ENCODE peak calls at places on chromosomes 13 and 19, in ten cellular contexts. B is NCI-H2081, P is NCI-H510A, K is MCF 10A, U is OCI-LY7, S is glutamatergic neuron, G is retina, O is osteocyte, M is mammary epithelial cell, N is cardiac muscle cell. D is an unnamed sample.

GRCh38 chr13:20270163-20270865 is 38.2 kb upstream of the GJB6 start:
- DNase-seq in B (no peak), P (no peak), K (peak; percentile 13), U (no peak), S (no peak), G (peak; percentile 9), O (no peak), M (peak; percentile 64), N (peak; percentile 17), D (peak; percentile 65)

GRCh38 chr19:1220452-1221037 is 15.0 kb downstream of the STK11 start:
- DNase-seq in B (no peak), P (no peak), K (no peak), U (peak; percentile 47), S (peak; percentile 51), G (no peak), O (no peak), M (no peak), N (no peak), D (no peak)

GRCh38 chr19:679418-680286 is 3.5 kb downstream of the FSTL3 start:
- DNase-seq in B (peak; percentile 35), P (no peak), K (peak; percentile 58), U (peak; percentile 54), S (peak; percentile 72), G (peak; percentile 52), O (no peak), M (peak; percentile 51), N (peak; percentile 70), D (peak; percentile 76)

GRCh38 chr19:27679399-27679798 is 1533.6 kb downstream of the UQCRFS1 start:
- DNase-seq in B (no peak), P (no peak), K (no peak), U (no peak), S (no peak), G (no peak), O (peak; percentile 69), M (no peak), N (no peak), D (no peak)

GRCh38 chr13:84481958-84482357 is 599.7 kb upstream of the SLITRK1 start:
- DNase-seq in B (no peak), P (no peak), K (peak; percentile 32), U (no peak), S (no peak), G (no peak), O (no peak), M (peak; percentile 80), N (no peak), D (peak; percentile 85)

GRCh38 chr19:30388819-30389218 is 16.6 kb downstream of the ZNF536 start:
- DNase-seq in B (no peak), P (no peak), K (no peak), U (no peak), S (no peak), G (no peak), O (no peak), M (no peak), N (no peak), D (no peak)

GRCh38 chr13:47794963-47795362 is 206.1 kb downstream of the SUCLA2 start:
- DNase-seq in B (no peak), P (no peak), K (peak; percentile 42), U (peak; percentile 3), S (no peak), G (no peak), O (no peak), M (peak; percentile 4), N (no peak), D (no peak)

GRCh38 chr13:92317066-92317465 is 909.5 kb upstream of the GPC6 start:
- DNase-seq in B (no peak), P (no peak), K (peak; percentile 2), U (no peak), S (no peak), G (no peak), O (no peak), M (no peak), N (no peak), D (no peak)

GRCh38 chr19:16877581-16877980 is 11.2 kb upstream of the F2RL3 start:
- DNase-seq in B (no peak), P (no peak), K (no peak), U (no peak), S (no peak), G (no peak), O (no peak), M (peak; percentile 30), N (no peak), D (no peak)

GRCh38 chr19:49056101-49056901 is 1.2 kb downstream of the CGB7 start:
- DNase-seq in B (no peak), P (no peak), K (peak; percentile 55), U (peak; percentile 27), S (peak; percentile 75), G (peak; percentile 78), O (no peak), M (peak; percentile 69), N (peak; percentile 69), D (peak; percentile 68)

GRCh38 chr19:11420894-11421606 is 1.9 kb upstream of the RGL3 start:
- DNase-seq in B (no peak), P (no peak), K (no peak), U (no peak), S (no peak), G (peak; percentile 60), O (no peak), M (no peak), N (no peak), D (no peak)

GRCh38 chr19:47352095-47352494 is 3.0 kb downstream of the DHX34 start:
- DNase-seq in B (no peak), P (no peak), K (no peak), U (no peak), S (no peak), G (no peak), O (no peak), M (no peak), N (no peak), D (no peak)

GRCh38 chr19:2612619-2613249 is 89.8 kb downstream of the GNG7 start:
- DNase-seq in B (no peak), P (no peak), K (no peak), U (no peak), S (no peak), G (no peak), O (no peak), M (no peak), N (no peak), D (no peak)

GRCh38 chr13:110683203-110683883 is 22.6 kb downstream of the CARS2 start:
- DNase-seq in B (no peak), P (no peak), K (peak; percentile 51), U (no peak), S (no peak), G (no peak), O (no peak), M (peak; percentile 20), N (peak; percentile 6), D (peak; percentile 32)

GRCh38 chr13:110261166-110262081 is 45.5 kb downstream of the COL4A1 start:
- DNase-seq in B (no peak), P (no peak), K (peak; percentile 50), U (no peak), S (no peak), G (no peak), O (peak; percentile 80), M (peak; percentile 26), N (no peak), D (peak; percentile 31)

GRCh38 chr19:38455031-38455430 is 21.5 kb downstream of the RYR1 start:
- DNase-seq in B (no peak), P (no peak), K (peak; percentile 42), U (peak; percentile 14), S (no peak), G (no peak), O (no peak), M (no peak), N (peak; percentile 79), D (peak; percentile 32)

GRCh38 chr19:8224394-8225145 is 15.4 kb downstream of the CERS4 start:
- DNase-seq in B (no peak), P (no peak), K (peak; percentile 80), U (no peak), S (no peak), G (no peak), O (no peak), M (peak; percentile 90), N (no peak), D (peak; percentile 12)

GRCh38 chr13:26037302-26037701 is 14.5 kb downstream of the SHISA2 start:
- DNase-seq in B (no peak), P (no peak), K (peak; percentile 49), U (peak; percentile 37), S (peak; percentile 72), G (no peak), O (peak; percentile 82), M (peak; percentile 7), N (no peak), D (peak; percentile 37)

GRCh38 chr19:2517881-2518601 is 42.1 kb downstream of the GADD45B start:
- DNase-seq in B (no peak), P (no peak), K (no peak), U (no peak), S (no peak), G (no peak), O (no peak), M (no peak), N (peak; percentile 49), D (no peak)

GRCh38 chr19:46970815-46971214 is 48.8 kb upstream of the NPAS1 start:
- DNase-seq in B (no peak), P (no peak), K (no peak), U (no peak), S (no peak), G (no peak), O (no peak), M (no peak), N (no peak), D (peak; percentile 18)

D was measured in epithelial cell of esophagus.